ENCODE peak calls at places on chromosomes 11 and 22, in ten cellular contexts. S is ELR; C is tibial nerve; Y is CMK; G is Kasumi-1; Z is T-cell; D is NCI-H2107; V is kidney; O is type B pancreatic cell; F is activated T-helper 1 cell treated with anti-CD3 and anti-CD28 coated beads, Interleukin-2, amount 50 U/mL, for 16 hours. R is an unnamed sample.

GRCh38 chr11:75946531-75947530 is 131.8 kb downstream of the UVRAG start:
- DNase-seq in D (peak; percentile 47), Z (no peak), C (peak; percentile 37), Y (peak; percentile 11), S (no peak), F (no peak), V (no peak), O (no peak), G (peak; percentile 70), R (no peak)

GRCh38 chr22:24973867-24974266 is 21.4 kb downstream of the KIAA1671 start:
- DNase-seq in O (no peak), V (no peak), F (no peak), D (no peak), S (no peak), C (no peak), Y (no peak), G (no peak), Z (no peak), R (no peak)

GRCh38 chr11:61955031-61955415 is 4.9 kb downstream of the BEST1 start:
- DNase-seq in F (no peak), D (no peak), C (peak; percentile 80), G (peak; percentile 86), S (peak; percentile 77), V (peak; percentile 90), O (peak; percentile 68), Z (no peak), Y (no peak), R (peak; percentile 94)

GRCh38 chr22:49300951-49301397 is 526.7 kb downstream of the BRD1 start:
- DNase-seq in V (no peak), C (no peak), G (no peak), F (no peak), Y (no peak), Z (no peak), O (peak; percentile 63), S (no peak), D (no peak), R (peak; percentile 82)

GRCh38 chr11:74838188-74838587 is 89.5 kb downstream of the RNF169 start:
- DNase-seq in C (no peak), O (no peak), Z (no peak), V (no peak), G (no peak), D (no peak), Y (no peak), S (no peak), F (no peak), R (no peak)

GRCh38 chr11:88420165-88420781 is 82.7 kb upstream of the CTSC start:
- DNase-seq in O (no peak), Z (no peak), Y (peak; percentile 32), S (peak; percentile 71), C (peak; percentile 33), D (no peak), G (peak; percentile 87), V (no peak), F (no peak), R (peak; percentile 95)

GRCh38 chr22:26666035-26666338 is 8.6 kb downstream of the MIAT start:
- DNase-seq in Z (no peak), Y (no peak), V (no peak), S (peak; percentile 22), G (no peak), C (no peak), O (no peak), F (no peak), D (no peak), R (no peak)

GRCh38 chr11:68117896-68118470 is 3.2 kb downstream of the CHKA start:
- DNase-seq in G (no peak), F (no peak), Z (no peak), Y (no peak), C (no peak), S (no peak), V (no peak), D (no peak), O (no peak), R (no peak)

GRCh38 chr22:32579533-32580220 is 105.1 kb downstream of the FBXO7 start:
- DNase-seq in F (no peak), S (peak; percentile 83), V (peak; percentile 87), Y (no peak), Z (no peak), D (no peak), G (no peak), O (no peak), C (no peak), R (no peak)

GRCh38 chr11:1545432-1545831 is 26.6 kb downstream of the DUSP8 start:
- DNase-seq in O (no peak), S (no peak), Y (no peak), F (no peak), V (no peak), Z (no peak), G (no peak), C (no peak), D (no peak), R (no peak)

GRCh38 chr22:23752750-23753149 is 1.5 kb downstream of the VPREB3 start:
- DNase-seq in O (no peak), S (no peak), D (no peak), G (no peak), F (no peak), C (no peak), Z (no peak), Y (no peak), V (no peak), R (no peak)

GRCh38 chr11:79313513-79313912 is 127.3 kb downstream of the TENM4 start:
- DNase-seq in D (no peak), Y (no peak), C (no peak), S (no peak), F (no peak), Z (no peak), G (no peak), O (no peak), V (no peak), R (no peak)

GRCh38 chr11:128904872-128905344 is 13.8 kb downstream of the KCNJ5 start:
- DNase-seq in Z (no peak), S (no peak), O (no peak), D (no peak), V (no peak), F (no peak), Y (peak; percentile 30), G (peak; percentile 24), C (no peak), R (no peak)

GRCh38 chr11:2267306-2267861 is 3.0 kb downstream of the ASCL2 start:
- DNase-seq in V (no peak), Z (no peak), D (no peak), Y (no peak), S (no peak), C (no peak), F (no peak), G (no peak), O (peak; percentile 67), R (peak; percentile 77)

GRCh38 chr22:29661355-29661754 is 57.9 kb downstream of the NF2 start:
- DNase-seq in O (no peak), S (peak; percentile 47), F (no peak), Y (no peak), V (no peak), Z (no peak), D (no peak), G (no peak), C (no peak), R (no peak)

GRCh38 chr11:31421840-31422239 is 52.2 kb downstream of the DNAJC24 start:
- DNase-seq in F (no peak), G (no peak), Y (no peak), S (no peak), O (no peak), V (no peak), Z (no peak), C (no peak), D (no peak), R (no peak)

GRCh38 chr22:41512421-41513194 is 31.7 kb downstream of the POLR3H start:
- DNase-seq in S (peak; percentile 73), G (peak; percentile 38), V (no peak), D (no peak), Y (no peak), C (no peak), F (no peak), O (no peak), Z (no peak), R (no peak)

GRCh38 chr11:100706179-100706578 is 19.1 kb downstream of the ARHGAP42 start:
- DNase-seq in S (no peak), V (no peak), F (no peak), G (no peak), Y (no peak), O (no peak), D (no peak), Z (no peak), C (no peak), R (no peak)

GRCh38 chr22:31618057-31618456 is 44.0 kb downstream of the PISD start:
- DNase-seq in O (no peak), Z (no peak), Y (no peak), G (no peak), S (no peak), D (peak; percentile 69), V (no peak), C (no peak), F (no peak), R (no peak)

GRCh38 chr11:121318848-121319834 is 26.6 kb downstream of the SC5D start:
- DNase-seq in F (no peak), S (peak; percentile 51), O (no peak), Z (no peak), G (peak; percentile 81), Y (no peak), V (no peak), C (peak; percentile 32), D (no peak), R (no peak)

GRCh38 chr11:3105791-3106735 is 48.8 kb upstream of the CARS1 start:
- DNase-seq in Y (no peak), C (no peak), O (peak; percentile 62), S (no peak), G (no peak), D (no peak), F (no peak), Z (no peak), V (peak; percentile 59), R (no peak)

GRCh38 chr11:76207642-76208378 is 1.5 kb upstream of the WNT11 start:
- DNase-seq in O (peak; percentile 89), Z (peak; percentile 66), Y (no peak), C (peak; percentile 68), S (peak; percentile 83), V (peak; percentile 89), G (peak; percentile 72), D (peak; percentile 61), F (peak; percentile 60), R (no peak)

GRCh38 chr11:3104961-3105790 is 48.0 kb upstream of the CARS1 start:
- DNase-seq in O (peak; percentile 64), S (no peak), D (no peak), Z (no peak), G (no peak), V (peak; percentile 71), Y (no peak), F (no peak), C (no peak), R (peak; percentile 74)

GRCh38 chr11:7167976-7168740 is 79.4 kb downstream of the RBMXL2 start:
- DNase-seq in V (no peak), D (no peak), S (no peak), C (no peak), F (no peak), Z (no peak), G (no peak), O (no peak), Y (no peak), R (no peak)

R was measured in vagina.